ENCODE peak calls at places on chromosomes 6 and 20, in eight cellular contexts. F, T, L, S, D, Q, C and E are unnamed samples.

GRCh38 chr6:6674872-6675271 is 86.4 kb downstream of the LY86 start:
- DNase-seq in D (peak), C (no peak), F (peak), S (no peak), L (no peak), Q (no peak), T (no peak), E (no peak)

GRCh38 chr6:36314221-36315014 is 22.3 kb downstream of the BNIP5 start:
- DNase-seq in Q (no peak), F (no peak), S (no peak), C (no peak), D (no peak), T (peak), L (no peak), E (no peak)

GRCh38 chr6:55528624-55529023 is 50.4 kb downstream of the HMGCLL1 start:
- DNase-seq in F (peak), T (peak), S (peak), Q (peak), C (peak), L (no peak), D (no peak), E (peak)

GRCh38 chr6:73586416-73586974 is 65.7 kb upstream of the EEF1A1 start:
- DNase-seq in Q (no peak), L (no peak), T (peak), F (no peak), S (peak), D (no peak), C (peak), E (peak)

GRCh38 chr6:40930045-40930444 is 109.0 kb downstream of the UNC5CL start:
- DNase-seq in L (no peak), Q (no peak), C (no peak), T (no peak), F (no peak), D (no peak), S (no peak), E (no peak)

GRCh38 chr6:82761674-82762345 is 303.8 kb downstream of the UBE3D start:
- DNase-seq in S (no peak), D (no peak), L (no peak), F (no peak), C (no peak), T (no peak), Q (no peak), E (no peak)

GRCh38 chr6:38997128-38997761 is 51.3 kb upstream of the GLP1R start:
- DNase-seq in S (peak), T (no peak), C (peak), Q (no peak), F (peak), L (no peak), D (peak), E (no peak)

GRCh38 chr6:114121913-114122662 is 151.1 kb upstream of the HDAC2 start:
- DNase-seq in L (no peak), F (no peak), Q (no peak), T (no peak), S (no peak), C (no peak), D (no peak), E (no peak)

GRCh38 chr6:16322666-16323312 is 84.4 kb downstream of the GMPR start:
- DNase-seq in D (no peak), T (peak), L (peak), S (peak), F (no peak), C (peak), Q (no peak), E (no peak)

GRCh38 chr6:73803562-73804221 is 107.7 kb downstream of the CD109 start:
- DNase-seq in L (no peak), C (peak), S (peak), T (peak), D (peak), Q (peak), F (peak), E (peak)

GRCh38 chr6:83511901-83512681 is at the start of gene PRSS35:
- DNase-seq in S (peak), D (peak), T (no peak), L (no peak), F (peak), C (peak), Q (no peak), E (peak)

GRCh38 chr6:110949679-110950285 is 8.7 kb upstream of the GTF3C6 start:
- DNase-seq in T (no peak), F (no peak), S (peak), C (no peak), L (no peak), D (peak), Q (peak), E (peak)

GRCh38 chr20:5147193-5147592 is 20.4 kb downstream of the CDS2 start:
- DNase-seq in F (no peak), D (no peak), L (no peak), C (no peak), T (no peak), Q (no peak), S (no peak), E (no peak)